ENCODE peak calls at places on chromosomes 7 and 10, in seven cellular contexts. M is cardiac muscle cell; O is neural progenitor cell; P is CD8-positive, alpha-beta T cell; D is uterus; Z is aorta; U is naive thymus-derived CD4-positive, alpha-beta T cell. T is an unnamed sample.

GRCh38 chr10:43229208-43230061 is 37.4 kb downstream of the RASGEF1A start:
- DNase-seq in M (peak; percentile 56), O (peak; percentile 76), P (peak; percentile 40), D (peak; percentile 10), Z (peak; percentile 52), U (no peak), T (no peak)

GRCh38 chr7:120054376-120055100 is 218.4 kb upstream of the KCND2 start:
- DNase-seq in M (no peak), O (no peak), P (no peak), D (no peak), Z (no peak), U (no peak), T (no peak)

GRCh38 chr10:59896186-59896585 is 10.2 kb downstream of the CCDC6 start:
- DNase-seq in M (peak; percentile 25), O (no peak), P (no peak), D (no peak), Z (peak; percentile 69), U (no peak), T (peak; percentile 17)

GRCh38 chr7:92331508-92331907 is 85.7 kb downstream of the ANKIB1 start:
- DNase-seq in M (no peak), O (no peak), P (no peak), D (no peak), Z (no peak), U (no peak), T (no peak)

GRCh38 chr10:119933179-119933578 is 40.6 kb downstream of the SEC23IP start:
- DNase-seq in M (peak; percentile 67), O (peak; percentile 78), P (no peak), D (no peak), Z (no peak), U (no peak), T (peak; percentile 73)

GRCh38 chr7:31125171-31125570 is 73.1 kb downstream of the ADCYAP1R1 start:
- DNase-seq in M (no peak), O (no peak), P (no peak), D (no peak), Z (no peak), U (no peak), T (no peak)

GRCh38 chr7:131581241-131582157 is 25.1 kb upstream of the PODXL start:
- DNase-seq in M (peak; percentile 38), O (no peak), P (no peak), D (peak; percentile 30), Z (peak; percentile 53), U (no peak), T (no peak)

GRCh38 chr7:121576148-121576921 is 180.2 kb upstream of the FAM3C start:
- DNase-seq in M (peak; percentile 10), O (peak; percentile 14), P (no peak), D (no peak), Z (no peak), U (no peak), T (no peak)

GRCh38 chr10:48603421-48604038 is 1.3 kb downstream of the ARHGAP22 start:
- DNase-seq in M (no peak), O (no peak), P (no peak), D (no peak), Z (no peak), U (no peak), T (no peak)

GRCh38 chr10:43322769-43323168 is 48.7 kb upstream of the FXYD4 start:
- DNase-seq in M (peak; percentile 97), O (peak; percentile 99), P (peak; percentile 68), D (peak; percentile 85), Z (peak; percentile 93), U (peak; percentile 63), T (peak; percentile 74)

GRCh38 chr7:98231489-98232275 is 20.4 kb downstream of the TECPR1 start:
- DNase-seq in M (no peak), O (no peak), P (no peak), D (no peak), Z (no peak), U (no peak), T (no peak)

GRCh38 chr10:110355922-110356627 is 51.4 kb upstream of the SMNDC1 start:
- DNase-seq in M (no peak), O (no peak), P (no peak), D (no peak), Z (no peak), U (peak; percentile 49), T (no peak)

GRCh38 chr7:98229991-98230745 is 18.9 kb downstream of the BHLHA15 start:
- DNase-seq in M (no peak), O (no peak), P (no peak), D (no peak), Z (no peak), U (no peak), T (no peak)

GRCh38 chr10:89283988-89284475 is 17.8 kb upstream of the IFIT2 start:
- DNase-seq in M (peak; percentile 60), O (peak; percentile 21), P (no peak), D (peak; percentile 72), Z (peak; percentile 76), U (no peak), T (no peak)

GRCh38 chr7:8035647-8036518 is 67.3 kb downstream of the GLCCI1 start:
- DNase-seq in M (peak; percentile 6), O (peak; percentile 29), P (no peak), D (no peak), Z (no peak), U (peak; percentile 47), T (peak; percentile 40)

GRCh38 chr10:89373916-89374711 is 3.7 kb upstream of the IFIT1B start:
- DNase-seq in M (no peak), O (no peak), P (no peak), D (peak; percentile 77), Z (peak; percentile 86), U (no peak), T (no peak)

GRCh38 chr7:128891110-128891941 is 19.2 kb downstream of the KCP start:
- DNase-seq in M (no peak), O (peak; percentile 63), P (no peak), D (no peak), Z (no peak), U (no peak), T (no peak)

GRCh38 chr10:68895041-68895440 is 6.1 kb upstream of the DDX50 start:
- DNase-seq in M (no peak), O (no peak), P (no peak), D (no peak), Z (no peak), U (no peak), T (no peak)

GRCh38 chr7:153190986-153191385 is 431.4 kb downstream of the ACTR3B start:
- DNase-seq in M (no peak), O (no peak), P (no peak), D (no peak), Z (no peak), U (no peak), T (no peak)

GRCh38 chr7:12638851-12639467 is 48.5 kb upstream of the ARL4A start:
- DNase-seq in M (peak; percentile 38), O (peak; percentile 44), P (no peak), D (no peak), Z (no peak), U (peak; percentile 56), T (peak; percentile 66)

GRCh38 chr7:17991866-17992648 is 35.6 kb downstream of the PRPS1L1 start:
- DNase-seq in M (peak; percentile 39), O (peak; percentile 36), P (no peak), D (no peak), Z (peak; percentile 49), U (no peak), T (no peak)

GRCh38 chr7:29764227-29764626 is 42.1 kb upstream of the WIPF3 start:
- DNase-seq in M (peak; percentile 31), O (peak; percentile 53), P (no peak), D (no peak), Z (no peak), U (no peak), T (peak; percentile 7)

GRCh38 chr10:31947144-31947926 is 18.7 kb upstream of the ARHGAP12 start:
- DNase-seq in M (no peak), O (no peak), P (no peak), D (no peak), Z (no peak), U (no peak), T (peak; percentile 87)

GRCh38 chr7:28891192-28891872 is 66.8 kb downstream of the TRIL start:
- DNase-seq in M (no peak), O (no peak), P (no peak), D (no peak), Z (no peak), U (no peak), T (no peak)

GRCh38 chr10:125783957-125784356 is 8.3 kb upstream of the MMP21 start:
- DNase-seq in M (no peak), O (no peak), P (no peak), D (no peak), Z (no peak), U (no peak), T (no peak)

GRCh38 chr7:80018941-80019808 is 115.5 kb upstream of the GNAI1 start:
- DNase-seq in M (peak; percentile 80), O (peak; percentile 79), P (peak; percentile 32), D (peak; percentile 13), Z (no peak), U (peak; percentile 35), T (peak; percentile 71)

GRCh38 chr7:155210386-155210785 is 87.3 kb upstream of the INSIG1 start:
- DNase-seq in M (no peak), O (no peak), P (no peak), D (no peak), Z (peak; percentile 27), U (no peak), T (no peak)

GRCh38 chr10:132878091-132878729 is 64.2 kb downstream of the CFAP46 start:
- DNase-seq in M (no peak), O (no peak), P (no peak), D (peak; percentile 6), Z (peak; percentile 42), U (no peak), T (no peak)

DNA sequence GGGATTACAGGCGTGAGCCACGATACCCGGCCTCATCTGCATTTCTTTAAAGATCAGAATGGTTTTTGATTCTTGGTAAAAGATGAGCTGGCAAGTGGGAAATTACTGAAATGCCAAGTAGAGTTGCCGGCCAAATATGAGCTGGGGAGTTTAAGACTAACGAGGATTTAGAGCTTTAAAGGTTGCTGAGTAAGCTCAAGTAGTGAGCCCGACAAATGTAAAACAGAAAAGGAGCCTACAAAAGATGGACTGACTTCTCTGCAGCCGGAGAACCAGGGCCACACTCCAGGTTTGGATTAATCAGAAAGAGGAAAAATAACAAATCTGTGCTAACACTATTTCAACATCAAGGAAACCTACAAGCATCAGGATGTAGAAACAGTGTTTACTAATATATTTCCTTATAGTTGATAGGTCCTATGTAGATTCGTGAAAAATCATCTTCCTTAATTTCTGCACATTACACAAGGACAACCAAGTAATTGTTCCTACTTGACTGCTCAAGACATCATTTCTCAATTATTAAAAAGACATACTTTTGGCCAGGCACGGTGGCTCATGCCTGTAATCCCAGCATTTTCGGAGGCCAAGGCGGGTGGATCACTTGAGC is 49.6 kb downstream of the MPP7 start:
- DNase-seq in M (no peak), O (no peak), P (no peak), D (no peak), Z (no peak), U (no peak), T (no peak)
- H3K27ac ChIP-seq in M (no peak overlapping the region), O (no peak overlapping the region), P (no peak overlapping the region), D (no peak overlapping the region), Z (peak overlapping the region; percentile 75), U (no peak overlapping the region), T (no peak overlapping the region)

GRCh38 chr7:46291601-46292150 is 370.6 kb upstream of the IGFBP3 start:
- DNase-seq in M (no peak), O (no peak), P (no peak), D (no peak), Z (no peak), U (no peak), T (no peak)
- H3K27ac ChIP-seq in M (peak overlapping the region; percentile 67), O (no peak overlapping the region), P (no peak overlapping the region), D (peak overlapping the region; percentile 56), Z (peak overlapping the region; percentile 87), U (no peak overlapping the region), T (no peak overlapping the region)

GRCh38 chr7:138520742-138521141 is 60.7 kb downstream of the TRIM24 start:
- DNase-seq in M (no peak), O (no peak), P (no peak), D (no peak), Z (no peak), U (no peak), T (no peak)
- H3K27ac ChIP-seq in M (peak overlapping the region; percentile 43), O (no peak overlapping the region), P (no peak overlapping the region), D (no peak overlapping the region), Z (no peak overlapping the region), U (no peak overlapping the region), T (no peak overlapping the region)

GRCh38 chr7:151409555-151410404 is at the start of gene WDR86:
- DNase-seq in M (peak; percentile 77), O (peak; percentile 76), P (no peak), D (no peak), Z (no peak), U (peak; percentile 37), T (no peak)
- H3K27ac ChIP-seq in M (peak within 1 kb of the TSS; percentile 80), O (no peak within 1 kb of the TSS), P (peak within 1 kb of the TSS; percentile 45), D (peak within 1 kb of the TSS; percentile 70), Z (no peak within 1 kb of the TSS), U (no peak within 1 kb of the TSS), T (peak within 1 kb of the TSS; percentile 57)

T was measured in A673.